ENCODE peak calls at places on chromosomes 13 and 19, in ten cellular contexts. J is SJCRH30, L is heart right ventricle, U is body of pancreas, A is tibial nerve, T is ovary, X is heart left ventricle, K is gastrocnemius medialis, Y is mammary epithelial cell, H is H9. R is an unnamed sample.

GRCh38 chr13:51520524-51520923 is 63.7 kb upstream of the WDFY2 start:
- DNase-seq in K (no peak), U (peak; percentile 25), H (no peak), J (no peak), Y (peak; percentile 75), T (no peak), X (no peak), L (no peak), A (no peak), R (no peak)

GRCh38 chr19:35913589-35913988 is 5.5 kb upstream of the TYROBP start:
- DNase-seq in K (no peak), X (no peak), J (no peak), A (no peak), L (no peak), U (no peak), T (no peak), Y (peak; percentile 57), H (no peak), R (no peak)

GRCh38 chr19:4660181-4660791 is 9.9 kb downstream of the MYDGF start:
- DNase-seq in U (no peak), Y (no peak), J (peak; percentile 61), T (no peak), X (peak; percentile 56), L (no peak), K (no peak), A (no peak), H (peak; percentile 83), R (peak; percentile 71)

GRCh38 chr19:29478578-29479565 is 46.9 kb upstream of the VSTM2B start:
- DNase-seq in X (no peak), J (peak; percentile 15), L (no peak), H (peak; percentile 90), A (no peak), Y (no peak), K (no peak), U (no peak), T (no peak), R (peak; percentile 45)

GRCh38 chr13:63497601-63498000 is 2082.0 kb upstream of the PCDH20 start:
- DNase-seq in K (no peak), U (no peak), J (no peak), X (no peak), A (no peak), L (no peak), T (no peak), Y (no peak), H (no peak), R (no peak)

GRCh38 chr13:85148009-85148408 is 651.2 kb downstream of the SLITRK6 start:
- DNase-seq in T (no peak), U (no peak), L (no peak), Y (no peak), J (peak; percentile 53), H (no peak), K (no peak), A (no peak), X (no peak), R (peak; percentile 94)

GRCh38 chr19:23436318-23436717 is 41.0 kb upstream of the ZNF91 start:
- DNase-seq in J (no peak), H (no peak), T (no peak), X (no peak), Y (no peak), U (no peak), L (no peak), A (no peak), K (no peak), R (peak; percentile 17)

GRCh38 chr19:31349160-31349881 is at the start of gene TSHZ3:
- DNase-seq in T (peak; percentile 90), L (peak; percentile 82), Y (peak; percentile 84), U (peak; percentile 58), A (peak; percentile 70), J (peak; percentile 97), X (peak; percentile 86), H (peak; percentile 81), K (peak; percentile 48), R (peak; percentile 68)

GRCh38 chr19:5801796-5802616 is 2.9 kb upstream of the NRTN start:
- DNase-seq in H (peak; percentile 80), X (no peak), J (peak; percentile 83), L (no peak), A (no peak), Y (no peak), U (no peak), K (no peak), T (no peak), R (no peak)

GRCh38 chr13:96499646-96500045 is 409.7 kb downstream of the HS6ST3 start:
- DNase-seq in A (no peak), K (no peak), U (no peak), H (no peak), L (no peak), X (no peak), T (no peak), Y (no peak), J (no peak), R (no peak)

GRCh38 chr19:2215281-2215751 is 20.8 kb downstream of the PLEKHJ1 start:
- DNase-seq in Y (no peak), T (no peak), L (no peak), U (no peak), X (no peak), J (no peak), A (no peak), K (no peak), H (peak; percentile 73), R (no peak)

GRCh38 chr13:59867867-59868266 is 295.9 kb downstream of the DIAPH3 start:
- DNase-seq in T (no peak), K (no peak), U (no peak), X (no peak), J (no peak), Y (no peak), H (no peak), A (no peak), L (no peak), R (no peak)

GRCh38 chr13:109706015-109706715 is 80.2 kb downstream of the IRS2 start:
- DNase-seq in J (no peak), Y (no peak), H (no peak), A (no peak), K (no peak), X (no peak), T (no peak), L (no peak), U (no peak), R (no peak)

GRCh38 chr19:38734426-38735256 is 9.6 kb downstream of the CAPN12 start:
- DNase-seq in U (peak; percentile 35), Y (peak; percentile 55), A (no peak), L (no peak), T (peak; percentile 47), K (no peak), J (peak; percentile 55), H (peak; percentile 39), X (no peak), R (no peak)

GRCh38 chr13:50358221-50358620 is 343.0 kb downstream of the KCNRG start:
- DNase-seq in J (no peak), K (no peak), U (no peak), T (no peak), X (no peak), H (no peak), A (no peak), Y (no peak), L (no peak), R (no peak)

GRCh38 chr13:48748681-48749080 is 95.0 kb downstream of the CYSLTR2 start:
- DNase-seq in T (no peak), K (no peak), U (no peak), A (no peak), L (no peak), X (no peak), Y (no peak), J (no peak), H (no peak), R (no peak)

DNA sequence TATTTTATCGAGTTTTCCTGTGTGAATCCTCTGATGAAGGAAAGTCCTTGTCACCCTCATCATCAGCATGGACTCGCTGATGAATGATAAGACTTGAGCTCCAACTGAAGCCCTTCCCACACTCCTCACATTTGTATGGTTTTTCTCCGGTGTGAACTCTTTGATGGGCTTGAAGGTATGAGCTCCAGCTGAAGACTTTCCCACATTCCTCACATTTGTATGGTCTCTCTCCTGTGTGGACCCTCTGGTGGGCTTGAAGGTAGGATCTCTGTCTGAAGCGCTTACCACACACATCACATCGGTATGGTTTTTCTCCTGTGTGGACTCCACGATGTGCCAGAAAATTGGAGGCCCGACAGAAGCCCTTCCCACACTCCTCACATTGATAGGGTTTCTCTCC is 21.7 kb downstream of the ZNF45 start:
- DNase-seq in H (no peak), L (no peak), A (no peak), K (no peak), X (no peak), U (no peak), J (no peak), Y (no peak), T (no peak), R (no peak)
- H3K9me3 ChIP-seq in H (peaks cover 71% of the 10 kb centered on the region), L (peaks cover 22% of the 10 kb centered on the region), A (peaks cover 98% of the 10 kb centered on the region), K (peaks cover 19% of the 10 kb centered on the region), X (peaks cover 100% of the 10 kb centered on the region), U (peaks cover 67% of the 10 kb centered on the region), J (peaks cover 24% of the 10 kb centered on the region), Y (peaks cover 35% of the 10 kb centered on the region), T (peaks cover 58% of the 10 kb centered on the region), R (peaks cover 23% of the 10 kb centered on the region)

GRCh38 chr19:54609356-54609791 is 15.9 kb downstream of the LILRA1 start:
- DNase-seq in J (no peak), X (no peak), H (no peak), K (no peak), L (no peak), U (no peak), A (no peak), T (no peak), Y (no peak), R (no peak)
- H3K9me3 ChIP-seq in J (peaks cover 5% of the 10 kb centered on the region), X (peaks cover 10% of the 10 kb centered on the region), H (peaks cover 90% of the 10 kb centered on the region), K (no peaks in the 10 kb centered on the region), L (no peaks in the 10 kb centered on the region), U (no peaks in the 10 kb centered on the region), A (no peaks in the 10 kb centered on the region), T (no peaks in the 10 kb centered on the region), Y (peaks cover 26% of the 10 kb centered on the region), R (peaks cover 15% of the 10 kb centered on the region)

DNA sequence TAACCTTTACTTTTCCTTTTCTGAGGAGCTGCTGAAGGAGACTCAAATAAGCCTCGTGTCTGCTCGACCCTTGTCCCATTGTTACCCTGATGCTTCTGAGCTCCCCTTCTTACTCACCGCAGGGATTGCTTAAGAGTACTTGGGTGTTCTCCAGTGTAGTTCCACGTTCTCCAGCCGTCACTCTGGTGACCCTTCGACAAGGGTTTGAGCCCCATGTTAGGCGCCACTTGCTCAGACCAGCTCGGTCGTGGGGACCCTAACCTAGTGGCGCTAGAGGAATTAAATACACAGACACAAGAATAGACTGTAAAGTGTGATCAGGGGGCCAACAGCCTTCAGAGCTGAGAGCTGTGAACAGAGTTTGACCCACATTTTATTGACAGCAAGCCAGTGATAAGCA is 10.3 kb downstream of the ZNF480 start:
- DNase-seq in K (no peak), T (no peak), J (peak; percentile 56), X (no peak), H (peak; percentile 51), Y (peak; percentile 17), A (no peak), L (no peak), U (no peak), R (peak; percentile 20)
- H3K9me3 ChIP-seq in K (peaks cover 5% of the 10 kb centered on the region), T (peaks cover 46% of the 10 kb centered on the region), J (peaks cover 17% of the 10 kb centered on the region), X (peaks cover 96% of the 10 kb centered on the region), H (peaks cover 69% of the 10 kb centered on the region), Y (peaks cover 37% of the 10 kb centered on the region), A (peaks cover 61% of the 10 kb centered on the region), L (peaks cover 13% of the 10 kb centered on the region), U (peaks cover 54% of the 10 kb centered on the region), R (peaks cover 10% of the 10 kb centered on the region)

DNA sequence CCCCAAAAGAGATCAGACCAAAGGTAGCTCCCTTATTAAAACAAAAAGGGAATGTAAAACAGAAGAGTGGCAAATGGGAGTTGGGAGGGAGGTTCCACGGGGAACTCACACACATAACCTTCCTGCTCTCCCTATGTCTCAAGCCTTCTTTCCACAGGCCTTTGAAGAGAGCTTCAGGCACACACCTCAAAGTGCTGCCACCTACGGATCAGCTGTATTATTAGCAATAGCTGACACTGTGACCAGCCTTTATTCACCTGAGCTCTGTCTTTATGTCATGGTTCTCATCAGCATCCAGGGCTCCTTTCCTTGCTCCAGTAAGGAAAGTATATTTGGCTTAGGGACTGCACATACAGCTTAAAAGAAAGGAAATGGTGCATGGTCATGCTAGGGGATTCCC is 11.3 kb downstream of the ZNF571 start:
- DNase-seq in K (no peak), J (no peak), Y (no peak), A (no peak), U (no peak), H (no peak), X (no peak), T (no peak), L (no peak), R (peak; percentile 18)
- H3K9me3 ChIP-seq in K (no peaks in the 10 kb centered on the region), J (peaks cover 30% of the 10 kb centered on the region), Y (peaks cover 22% of the 10 kb centered on the region), A (peaks cover 62% of the 10 kb centered on the region), U (peaks cover 81% of the 10 kb centered on the region), H (peaks cover 33% of the 10 kb centered on the region), X (peaks cover 34% of the 10 kb centered on the region), T (peaks cover 77% of the 10 kb centered on the region), L (peaks cover 22% of the 10 kb centered on the region), R (no peaks in the 10 kb centered on the region)